ENCODE peak calls at places on chromosomes 7 and 10, in ten cellular contexts. D is spleen, A is transverse colon, B is bronchial epithelial cell, U is sigmoid colon, X is heart right ventricle, L is psoas muscle, F is neural progenitor cell, K is fibroblast of lung, O is mammary epithelial cell. H is an unnamed sample.

GRCh38 chr7:114830952-114831351 is 90.9 kb upstream of the MDFIC start:
- DNase-seq in D (no peak), A (no peak), B (no peak), U (no peak), X (no peak), L (no peak), F (no peak), K (no peak), O (no peak), H (no peak)

GRCh38 chr7:738723-739454 is 11.8 kb upstream of the PRKAR1B start:
- DNase-seq in D (peak; percentile 41), A (no peak), B (no peak), U (peak; percentile 39), X (peak; percentile 50), L (no peak), F (no peak), K (no peak), O (no peak), H (no peak)

GRCh38 chr10:23448802-23449570 is 10.1 kb downstream of the OTUD1 start:
- DNase-seq in D (no peak), A (no peak), B (peak; percentile 54), U (no peak), X (no peak), L (no peak), F (no peak), K (peak; percentile 34), O (no peak), H (peak; percentile 53)

GRCh38 chr10:127882801-127883459 is 9.8 kb downstream of the CLRN3 start:
- DNase-seq in D (no peak), A (no peak), B (no peak), U (no peak), X (no peak), L (no peak), F (no peak), K (no peak), O (peak; percentile 73), H (no peak)

GRCh38 chr7:99126921-99127553 is 16.9 kb downstream of the SMURF1 start:
- DNase-seq in D (no peak), A (no peak), B (peak; percentile 58), U (no peak), X (no peak), L (no peak), F (no peak), K (no peak), O (no peak), H (no peak)

GRCh38 chr10:4708123-4708759 is 117.8 kb upstream of the AKR1E2 start:
- DNase-seq in D (no peak), A (no peak), B (no peak), U (no peak), X (no peak), L (no peak), F (peak; percentile 50), K (no peak), O (no peak), H (no peak)

GRCh38 chr7:129773328-129773731 is 161.8 kb downstream of the NRF1 start:
- DNase-seq in D (peak; percentile 71), A (no peak), B (no peak), U (no peak), X (no peak), L (no peak), F (no peak), K (no peak), O (no peak), H (no peak)

GRCh38 chr7:11458736-11459483 is 373.1 kb downstream of the THSD7A start:
- DNase-seq in D (no peak), A (no peak), B (peak; percentile 93), U (no peak), X (no peak), L (no peak), F (no peak), K (peak; percentile 90), O (peak; percentile 71), H (peak; percentile 93)

GRCh38 chr7:121328508-121329459 is at the start of gene WNT16:
- DNase-seq in D (peak; percentile 85), A (no peak), B (no peak), U (no peak), X (no peak), L (no peak), F (peak; percentile 74), K (no peak), O (no peak), H (peak; percentile 41)

GRCh38 chr10:32938554-32939061 is 19.4 kb downstream of the ITGB1 start:
- DNase-seq in D (peak; percentile 73), A (peak; percentile 39), B (no peak), U (no peak), X (peak; percentile 28), L (peak; percentile 61), F (peak; percentile 37), K (peak; percentile 49), O (peak; percentile 37), H (no peak)
- H3K4me3 ChIP-seq in D (no peak overlapping the region), A (peak overlapping the region; percentile 0), B (no peak overlapping the region), U (no peak overlapping the region), X (peak overlapping the region; percentile 19), L (peak overlapping the region; percentile 47), F (no peak overlapping the region), K (peak overlapping the region; percentile 19), O (peak overlapping the region; percentile 12), H (no peak overlapping the region)

GRCh38 chr7:139702811-139703467 is 74.9 kb downstream of the HIPK2 start:
- DNase-seq in D (no peak), A (peak; percentile 30), B (no peak), U (no peak), X (no peak), L (no peak), F (no peak), K (peak; percentile 54), O (no peak), H (peak; percentile 69)
- TF ChIP-seq CTCF in D (peak; percentile 8), A (no peak), B (no peak), U (no peak), X (no peak), L (no peak), F (no peak), K (no peak), O (no peak), H (no peak)

GRCh38 chr10:72106154-72106849 is 18.0 kb upstream of the SPOCK2 start:
- DNase-seq in D (no peak), A (no peak), B (no peak), U (no peak), X (no peak), L (no peak), F (no peak), K (peak; percentile 18), O (no peak), H (no peak)
- H3K4me3 ChIP-seq in D (no peak overlapping the region), A (no peak overlapping the region), B (no peak overlapping the region), U (no peak overlapping the region), X (no peak overlapping the region), L (no peak overlapping the region), F (no peak overlapping the region), K (no peak overlapping the region), O (no peak overlapping the region), H (no peak overlapping the region)

GRCh38 chr10:17290226-17290625 is 62.2 kb downstream of the VIM start:
- DNase-seq in D (no peak), A (no peak), B (peak; percentile 53), U (no peak), X (no peak), L (no peak), F (peak; percentile 41), K (peak; percentile 46), O (peak; percentile 23), H (peak; percentile 47)
- TF ChIP-seq CTCF in D (no peak), A (no peak), B (peak; percentile 66), U (no peak), X (no peak), L (peak; percentile 6), F (peak; percentile 53), K (peak; percentile 37), O (peak; percentile 34), H (peak; percentile 46)

DNA sequence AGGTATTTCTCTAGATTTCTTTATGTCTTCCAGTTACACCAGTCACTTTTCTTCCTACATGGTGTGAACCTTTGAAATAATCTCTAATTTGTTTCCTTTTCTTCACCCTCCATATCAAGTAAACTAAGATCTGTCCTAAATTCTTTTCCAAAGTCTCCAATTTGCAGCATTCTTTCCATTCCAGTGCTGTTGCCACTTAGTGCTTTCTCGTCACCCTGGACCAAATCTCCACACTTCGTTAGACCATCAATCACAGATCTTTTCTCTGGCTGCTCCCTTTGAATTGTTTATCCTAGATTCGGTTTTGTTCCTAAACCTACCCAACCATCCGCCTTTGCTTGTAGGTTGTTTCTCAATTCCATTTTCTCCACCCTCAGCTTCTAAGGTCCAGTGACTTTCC is 74.7 kb downstream of the DYNC1I1 start:
- DNase-seq in D (no peak), A (no peak), B (no peak), U (no peak), X (no peak), L (no peak), F (no peak), K (no peak), O (no peak), H (no peak)
- H3K4me3 ChIP-seq in D (no peak overlapping the region), A (no peak overlapping the region), B (no peak overlapping the region), U (no peak overlapping the region), X (no peak overlapping the region), L (no peak overlapping the region), F (no peak overlapping the region), K (no peak overlapping the region), O (no peak overlapping the region), H (no peak overlapping the region)

GRCh38 chr7:44097064-44097932 is 6.8 kb upstream of the AEBP1 start:
- DNase-seq in D (peak; percentile 82), A (peak; percentile 26), B (no peak), U (no peak), X (no peak), L (no peak), F (no peak), K (no peak), O (no peak), H (no peak)
- TF ChIP-seq CTCF in D (no peak), A (no peak), B (no peak), U (no peak), X (no peak), L (no peak), F (no peak), K (no peak), O (no peak), H (no peak)

GRCh38 chr10:71771821-71772617 is 1.3 kb downstream of the VSIR start:
- DNase-seq in D (no peak), A (peak; percentile 69), B (peak; percentile 52), U (peak; percentile 96), X (peak; percentile 76), L (peak; percentile 78), F (no peak), K (peak; percentile 64), O (peak; percentile 78), H (peak; percentile 70)

GRCh38 chr10:71771204-71771603 is 2.1 kb downstream of the VSIR start:
- DNase-seq in D (no peak), A (no peak), B (no peak), U (no peak), X (peak; percentile 40), L (no peak), F (no peak), K (no peak), O (no peak), H (no peak)

GRCh38 chr10:71770789-71771188 is 2.5 kb downstream of the VSIR start:
- DNase-seq in D (peak; percentile 86), A (peak; percentile 47), B (no peak), U (peak; percentile 83), X (no peak), L (no peak), F (no peak), K (no peak), O (no peak), H (peak; percentile 55)

GRCh38 chr10:71773221-71773971 is at the start of gene VSIR:
- DNase-seq in D (peak; percentile 100), A (peak; percentile 94), B (peak; percentile 94), U (peak; percentile 96), X (peak; percentile 94), L (peak; percentile 95), F (peak; percentile 93), K (peak; percentile 72), O (peak; percentile 89), H (peak; percentile 82)

GRCh38 chr10:71772832-71773220 is 494 bp downstream of the VSIR start:
- DNase-seq in D (no peak), A (peak; percentile 28), B (no peak), U (no peak), X (peak; percentile 31), L (no peak), F (no peak), K (no peak), O (peak; percentile 12), H (no peak)
- H3K4me3 ChIP-seq in D (peak overlapping the region; percentile 82), A (peak overlapping the region; percentile 86), B (peak overlapping the region; percentile 58), U (peak overlapping the region; percentile 68), X (peak overlapping the region; percentile 96), L (peak overlapping the region; percentile 76), F (peak overlapping the region; percentile 51), K (peak overlapping the region; percentile 33), O (peak overlapping the region; percentile 73), H (peak overlapping the region; percentile 68)

H was measured in choroid plexus epithelial cell.